ENCODE peak calls at places on chromosomes 11 and 22, in six cellular contexts. H is left cardiac atrium; A is A549; D is Caco-2; S is activated CD4-positive, alpha-beta T cell treated with anti-CD3 and anti-CD28 coated beads, Interleukin-2, amount 50 U/mL, for 1 hour; J is SK-MEL-5. U is an unnamed sample.

GRCh38 chr11:107494036-107494435 is 36.4 kb upstream of the CWF19L2 start:
- DNase-seq in J (no peak), H (no peak), S (no peak), D (no peak), A (no peak), U (no peak)

GRCh38 chr11:14547440-14547839 is 27.3 kb upstream of the PSMA1 start:
- DNase-seq in D (no peak), J (no peak), A (no peak), S (no peak), H (no peak), U (no peak)

GRCh38 chr11:46380340-46381045 is 976 bp upstream of the MDK start:
- DNase-seq in D (peak), H (peak), A (no peak), S (peak), J (no peak), U (peak)

GRCh38 chr11:876550-876949 is 33.9 kb downstream of the TSPAN4 start:
- DNase-seq in S (no peak), A (no peak), J (no peak), D (no peak), H (peak), U (no peak)

GRCh38 chr11:94774345-94774744 is 6.2 kb downstream of the AMOTL1 start:
- DNase-seq in A (no peak), D (no peak), J (no peak), H (no peak), S (no peak), U (no peak)

GRCh38 chr22:43304831-43305230 is 38.3 kb downstream of the SCUBE1 start:
- DNase-seq in D (no peak), S (no peak), A (no peak), H (no peak), J (no peak), U (no peak)

GRCh38 chr11:117670924-117671323 is 126.1 kb downstream of the DSCAML1 start:
- DNase-seq in A (no peak), J (no peak), D (no peak), H (no peak), S (no peak), U (no peak)

GRCh38 chr11:120244476-120244875 is 4.5 kb downstream of the POU2F3 start:
- DNase-seq in J (no peak), D (no peak), A (no peak), H (no peak), S (no peak), U (no peak)

GRCh38 chr11:68116126-68116525 is 5.1 kb downstream of the CHKA start:
- DNase-seq in J (no peak), H (no peak), S (no peak), A (no peak), D (no peak), U (no peak)

GRCh38 chr11:65438257-65439151 is 15.9 kb downstream of the NEAT1 start:
- DNase-seq in J (peak), D (no peak), S (no peak), H (no peak), A (peak), U (no peak)

GRCh38 chr11:126521196-126521595 is 165.7 kb downstream of the ST3GAL4 start:
- DNase-seq in J (no peak), S (no peak), A (no peak), D (no peak), H (no peak), U (no peak)

GRCh38 chr11:18022419-18022818 is 9.6 kb upstream of the SERGEF start:
- DNase-seq in S (no peak), J (no peak), H (no peak), D (no peak), A (no peak), U (no peak)

GRCh38 chr11:14339356-14339755 is 19.6 kb downstream of the RRAS2 start:
- DNase-seq in D (no peak), J (no peak), H (no peak), S (no peak), A (no peak), U (no peak)

GRCh38 chr22:32801436-32802290 is at the start of gene TIMP3:
- DNase-seq in S (no peak), D (peak), J (peak), H (peak), A (peak), U (no peak)

GRCh38 chr22:32776397-32776796 is 25.1 kb upstream of the TIMP3 start:
- DNase-seq in H (no peak), J (peak), S (no peak), A (no peak), D (no peak), U (no peak)

GRCh38 chr11:116459233-116459632 is 313.6 kb downstream of the BUD13 start:
- DNase-seq in A (no peak), H (no peak), D (no peak), J (no peak), S (no peak), U (no peak)

GRCh38 chr11:47944555-47945128 is 35.7 kb upstream of the PTPRJ start:
- DNase-seq in A (no peak), H (no peak), S (no peak), D (no peak), J (no peak), U (no peak)

GRCh38 chr11:34261820-34262219 is 96.0 kb downstream of the ABTB2 start:
- DNase-seq in S (no peak), J (no peak), H (no peak), A (no peak), D (no peak), U (no peak)

GRCh38 chr11:128291835-128292234 is 295.5 kb downstream of the ETS1 start:
- DNase-seq in D (no peak), J (no peak), A (no peak), S (peak), H (peak), U (no peak)

GRCh38 chr11:45670386-45671135 is 5.1 kb upstream of the CHST1 start:
- DNase-seq in A (no peak), H (no peak), D (no peak), S (no peak), J (no peak), U (no peak)

GRCh38 chr11:128522943-128523518 is 64.3 kb downstream of the ETS1 start:
- DNase-seq in H (no peak), A (no peak), S (peak), D (no peak), J (no peak), U (no peak)

GRCh38 chr11:126716456-126717083 is 284.0 kb downstream of the KIRREL3 start:
- DNase-seq in A (peak), D (peak), S (peak), J (peak), H (peak), U (peak)

GRCh38 chr11:66336234-66337102 is at the start of gene RIN1:
- DNase-seq in H (peak), S (no peak), J (peak), A (peak), D (peak), U (peak)

GRCh38 chr11:289145-289705 is 299 bp downstream of the PGGHG start:
- DNase-seq in J (no peak), H (no peak), S (no peak), D (no peak), A (no peak), U (peak)

GRCh38 chr22:21045585-21046294 is at the start of gene LRRC74B:
- DNase-seq in H (peak), A (peak), J (peak), S (peak), D (peak), U (peak)